ENCODE peak calls at places on chromosomes 2 and 18, in four cellular contexts. B is HepG2, Y is GM12878, H is K562. Z is an unnamed sample.

GRCh38 chr2:132404056-132404455 is 12.5 kb upstream of the GPR39 start:
- DNase-seq in B (no peak), H (no peak), Y (no peak), Z (no peak)

GRCh38 chr2:133248264-133248663 is 320.0 kb downstream of the NCKAP5 start:
- DNase-seq in H (no peak), Y (no peak), B (no peak), Z (no peak)

GRCh38 chr2:203900298-203900697 is 32.7 kb downstream of the CTLA4 start:
- DNase-seq in H (no peak), B (no peak), Y (no peak), Z (no peak)

GRCh38 chr18:63320690-63321265 is 1.2 kb upstream of the BCL2 start:
- DNase-seq in B (peak), H (peak), Y (no peak), Z (no peak)

GRCh38 chr18:25099838-25100393 is 252.1 kb downstream of the ZNF521 start:
- DNase-seq in H (no peak), Y (no peak), B (no peak), Z (no peak)

GRCh38 chr2:28173377-28173776 is 219.3 kb upstream of the FOSL2 start:
- DNase-seq in B (no peak), Y (no peak), H (no peak), Z (no peak)

GRCh38 chr2:171042253-171042969 is 113.4 kb downstream of the GORASP2 start:
- DNase-seq in B (no peak), Y (no peak), H (no peak), Z (no peak)

GRCh38 chr2:16203069-16203468 is 262.7 kb downstream of the MYCN start:
- DNase-seq in H (no peak), B (no peak), Y (no peak), Z (no peak)

GRCh38 chr2:146927080-146927714 is 917.6 kb upstream of the ACVR2A start:
- DNase-seq in B (peak), H (no peak), Y (no peak), Z (peak)

DNA sequence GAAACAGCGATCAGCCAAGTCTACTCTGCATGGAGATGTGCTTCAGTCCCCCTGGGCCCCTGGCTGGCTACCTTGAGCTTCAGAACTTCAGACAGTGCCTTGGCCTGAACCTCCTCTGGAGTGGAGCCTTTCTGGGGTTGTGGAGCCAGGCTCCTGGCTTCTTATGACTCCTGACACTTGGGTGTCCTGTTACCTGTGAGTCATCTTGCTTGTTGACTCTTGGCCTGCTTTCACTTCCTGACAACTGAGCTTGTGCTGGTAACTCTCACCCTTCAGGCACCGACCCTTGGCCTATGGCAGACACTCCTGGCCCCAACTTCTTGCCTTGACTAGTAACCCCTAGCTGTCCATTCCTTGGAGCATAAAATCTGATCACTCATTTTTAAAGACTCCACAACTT is 46.5 kb upstream of the VIT start:
- DNase-seq in Y (no peak), B (peak), H (no peak), Z (peak)
- TF ChIP-seq TARDBP in Y (no peak), B (no peak), H (no peak), Z (no peak)

GRCh38 chr2:105782123-105782522 is 37.4 kb downstream of the NCK2 start:
- DNase-seq in H (no peak), B (no peak), Y (no peak), Z (no peak)
- TF ChIP-seq BHLHE40 in H (no peak), B (no peak), Y (no peak), Z (no peak)

GRCh38 chr2:68907923-68908253 is 36.7 kb upstream of the BMP10 start:
- DNase-seq in B (no peak), Y (no peak), H (no peak), Z (no peak)

GRCh38 chr2:68911246-68911645 is 40.0 kb upstream of the BMP10 start:
- DNase-seq in B (no peak), Y (no peak), H (no peak), Z (no peak)

GRCh38 chr2:68907232-68907922 is 36.2 kb upstream of the BMP10 start:
- DNase-seq in B (no peak), H (no peak), Y (no peak), Z (no peak)

GRCh38 chr2:68909793-68910674 is 38.8 kb upstream of the BMP10 start:
- DNase-seq in H (peak), B (peak), Y (peak), Z (peak)

DNA sequence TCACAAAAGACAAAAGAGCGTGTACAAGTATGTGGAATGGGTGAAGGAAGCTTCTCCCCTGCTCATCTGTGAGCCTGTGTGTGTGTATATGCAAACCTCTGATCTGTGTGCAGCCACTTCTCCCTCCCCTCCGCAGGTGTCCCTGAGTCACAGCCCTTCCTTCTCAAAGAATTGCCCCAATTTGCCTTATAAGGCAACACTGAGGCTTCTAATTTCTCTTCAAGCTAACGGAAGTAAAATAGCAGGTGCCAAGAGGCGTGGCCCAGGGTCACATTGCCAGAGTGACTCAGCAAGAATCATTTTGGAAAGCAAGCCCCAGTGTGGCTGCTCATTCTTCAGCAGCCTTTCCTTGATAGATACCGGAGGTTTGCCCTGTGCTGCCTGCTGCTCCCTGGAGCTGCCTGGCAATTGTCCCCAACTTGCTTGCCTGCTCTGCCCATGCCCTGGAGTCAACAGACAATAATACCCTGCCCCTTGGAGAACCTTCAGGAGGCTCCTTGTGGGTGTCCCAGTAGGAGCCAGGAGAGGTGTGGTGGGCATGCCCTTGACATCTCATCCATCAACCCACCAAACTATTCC is 37.3 kb upstream of the BMP10 start:
- DNase-seq in Y (peak), H (peak), B (no peak), Z (peak)
- TF ChIP-seq SP1 in Y (no peak), H (no peak), B (no peak), Z (no peak)

GRCh38 chr2:96962567-96963203 is 23.7 kb downstream of the FAM178B start:
- DNase-seq in B (no peak), Y (no peak), H (no peak), Z (no peak)

GRCh38 chr2:96961551-96961950 is 24.8 kb downstream of the FAM178B start:
- DNase-seq in B (no peak), Y (no peak), H (no peak), Z (no peak)

GRCh38 chr2:96965781-96966514 is 20.4 kb downstream of the FAM178B start:
- DNase-seq in Y (no peak), B (no peak), H (no peak), Z (no peak)

GRCh38 chr2:96963316-96963715 is 23.1 kb downstream of the FAM178B start:
- DNase-seq in Y (no peak), B (no peak), H (no peak), Z (no peak)

GRCh38 chr2:96964221-96964905 is 22.0 kb downstream of the FAM178B start:
- DNase-seq in B (no peak), H (no peak), Y (no peak), Z (no peak)
- TF ChIP-seq TARDBP in B (no peak), H (no peak), Y (no peak), Z (no peak)